ENCODE peak calls at places on chromosomes 13 and 19, in eight cellular contexts. W, L, S, T, C, J, N and I are unnamed samples.

GRCh38 chr13:27375686-27376326 is 48.6 kb upstream of the GTF3A start:
- DNase-seq in W (peak), L (no peak), S (peak), T (peak), C (peak), J (peak), N (peak), I (peak)

GRCh38 chr13:26502826-26503225 is 54.7 kb upstream of the WASF3 start:
- DNase-seq in W (peak), L (no peak), S (peak), T (peak), C (peak), J (no peak), N (no peak), I (no peak)

GRCh38 chr19:29878973-29879654 is 62.9 kb upstream of the URI1 start:
- DNase-seq in W (peak), L (no peak), S (peak), T (no peak), C (peak), J (peak), N (no peak), I (peak)

GRCh38 chr13:71240906-71241305 is 626.1 kb downstream of the DACH1 start:
- DNase-seq in W (no peak), L (no peak), S (no peak), T (no peak), C (no peak), J (no peak), N (no peak), I (no peak)

GRCh38 chr13:27790523-27790922 is 1.8 kb upstream of the GSX1 start:
- DNase-seq in W (no peak), L (no peak), S (no peak), T (no peak), C (no peak), J (no peak), N (no peak), I (no peak)

GRCh38 chr19:6772028-6772865 is at the start of gene VAV1:
- DNase-seq in W (no peak), L (peak), S (peak), T (no peak), C (no peak), J (peak), N (peak), I (peak)

GRCh38 chr19:389246-389934 is 19.6 kb downstream of the C2CD4C start:
- DNase-seq in W (no peak), L (no peak), S (no peak), T (peak), C (no peak), J (no peak), N (no peak), I (no peak)

GRCh38 chr19:48959341-48960239 is 4.9 kb downstream of the BAX start:
- DNase-seq in W (no peak), L (no peak), S (no peak), T (no peak), C (no peak), J (no peak), N (no peak), I (no peak)

GRCh38 chr13:110374644-110375370 is 67.7 kb downstream of the COL4A2 start:
- DNase-seq in W (no peak), L (no peak), S (no peak), T (no peak), C (no peak), J (no peak), N (no peak), I (no peak)

GRCh38 chr13:50732712-50733111 is 110.8 kb downstream of the DLEU7 start:
- DNase-seq in W (peak), L (no peak), S (no peak), T (no peak), C (no peak), J (no peak), N (no peak), I (no peak)

GRCh38 chr13:66992183-66992582 is 238.0 kb downstream of the PCDH9 start:
- DNase-seq in W (peak), L (no peak), S (no peak), T (no peak), C (no peak), J (no peak), N (no peak), I (no peak)

GRCh38 chr19:2754659-2755447 is 15.0 kb upstream of the SLC39A3 start:
- DNase-seq in W (no peak), L (no peak), S (no peak), T (no peak), C (no peak), J (no peak), N (no peak), I (no peak)

GRCh38 chr19:47032171-47032811 is 12.7 kb downstream of the NPAS1 start:
- DNase-seq in W (no peak), L (no peak), S (peak), T (peak), C (no peak), J (peak), N (peak), I (no peak)

GRCh38 chr13:40486518-40487163 is 179.8 kb downstream of the FOXO1 start:
- DNase-seq in W (no peak), L (no peak), S (no peak), T (no peak), C (no peak), J (no peak), N (no peak), I (peak)

GRCh38 chr19:2355168-2356035 is 4.7 kb upstream of the TMPRSS9 start:
- DNase-seq in W (no peak), L (no peak), S (no peak), T (no peak), C (no peak), J (no peak), N (no peak), I (no peak)

GRCh38 chr13:114101325-114101821 is 31.1 kb downstream of the RASA3 start:
- DNase-seq in W (no peak), L (no peak), S (no peak), T (peak), C (no peak), J (no peak), N (no peak), I (peak)

GRCh38 chr13:84844473-84844872 is 954.7 kb downstream of the SLITRK6 start:
- DNase-seq in W (no peak), L (no peak), S (no peak), T (no peak), C (no peak), J (no peak), N (no peak), I (no peak)

GRCh38 chr13:70043685-70044084 is 63.9 kb upstream of the ATXN8OS start:
- DNase-seq in W (no peak), L (no peak), S (no peak), T (no peak), C (no peak), J (no peak), N (no peak), I (no peak)

GRCh38 chr19:45123440-45123850 is 30.5 kb downstream of the PPP1R37 start:
- DNase-seq in W (no peak), L (no peak), S (no peak), T (no peak), C (no peak), J (no peak), N (peak), I (no peak)

GRCh38 chr13:99392126-99392805 is 85.1 kb upstream of the GPR183 start:
- DNase-seq in W (no peak), L (no peak), S (no peak), T (no peak), C (no peak), J (no peak), N (no peak), I (no peak)

GRCh38 chr13:30371649-30372265 is 50.5 kb upstream of the UBE2L5 start:
- DNase-seq in W (peak), L (peak), S (no peak), T (peak), C (no peak), J (no peak), N (peak), I (peak)

GRCh38 chr13:73355134-73355533 is 296.3 kb downstream of the KLF5 start:
- DNase-seq in W (no peak), L (no peak), S (no peak), T (no peak), C (no peak), J (no peak), N (no peak), I (no peak)

GRCh38 chr13:35252536-35253205 is 223.8 kb downstream of the MAB21L1 start:
- DNase-seq in W (no peak), L (no peak), S (no peak), T (no peak), C (no peak), J (no peak), N (no peak), I (no peak)

GRCh38 chr19:29539668-29540067 is 13.9 kb downstream of the VSTM2B start:
- DNase-seq in W (no peak), L (no peak), S (no peak), T (no peak), C (no peak), J (no peak), N (no peak), I (peak)

GRCh38 chr13:107124129-107124718 is 556.3 kb upstream of the ARGLU1 start:
- DNase-seq in W (peak), L (no peak), S (no peak), T (no peak), C (no peak), J (no peak), N (no peak), I (no peak)

GRCh38 chr19:42216653-42217521 is 590 bp downstream of the DEDD2 start:
- DNase-seq in W (peak), L (no peak), S (peak), T (peak), C (no peak), J (peak), N (peak), I (peak)
- TF ChIP-seq POLR2A in W (peak), L (no peak), S (no peak), T (peak), C (no peak), J (no peak), N (no peak), I (no peak)

GRCh38 chr19:5564930-5565329 is 2.8 kb downstream of the TINCR start:
- DNase-seq in W (no peak), L (no peak), S (no peak), T (no peak), C (no peak), J (no peak), N (no peak), I (no peak)

GRCh38 chr19:5571777-5572176 is 4.0 kb upstream of the TINCR start:
- DNase-seq in W (no peak), L (no peak), S (no peak), T (no peak), C (no peak), J (no peak), N (no peak), I (no peak)

GRCh38 chr19:5567971-5568407 is 236 bp upstream of the TINCR start:
- DNase-seq in W (no peak), L (no peak), S (no peak), T (no peak), C (no peak), J (no peak), N (no peak), I (no peak)

GRCh38 chr19:5563941-5564612 is 3.7 kb downstream of the TINCR start:
- DNase-seq in W (peak), L (no peak), S (no peak), T (no peak), C (no peak), J (no peak), N (no peak), I (peak)

DNA sequence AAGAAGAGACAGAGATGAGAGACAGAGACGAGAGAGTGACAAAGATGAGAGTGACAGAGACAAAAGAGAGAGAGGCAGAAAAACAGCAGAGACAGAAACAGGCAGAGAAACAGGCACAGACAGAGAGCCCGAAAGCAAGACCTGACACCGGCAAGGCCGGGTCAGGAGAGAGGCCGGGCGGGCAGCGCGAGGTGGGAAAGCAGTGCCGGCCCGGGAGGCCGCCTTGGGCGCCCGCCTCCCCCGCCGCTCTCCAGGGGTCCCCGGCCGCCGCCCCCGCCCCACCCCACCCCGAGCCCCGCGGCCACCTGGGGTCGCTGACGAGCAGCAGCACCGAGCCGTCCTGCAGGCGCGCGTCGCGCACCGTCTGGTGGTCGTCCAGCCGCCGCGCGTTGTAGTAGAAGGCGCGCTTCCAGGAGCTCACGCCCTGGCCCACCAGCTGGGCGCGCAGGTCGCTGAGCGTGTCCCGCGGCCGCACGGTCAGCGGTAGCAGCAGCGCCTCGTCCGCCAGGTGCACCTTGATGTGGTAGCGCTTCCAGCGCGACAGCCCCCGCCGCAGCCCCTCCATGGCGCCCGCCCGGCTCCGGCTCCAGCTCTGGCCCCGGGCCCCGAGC is at the start of gene TINCR:
- DNase-seq in W (no peak), L (no peak), S (no peak), T (no peak), C (no peak), J (no peak), N (no peak), I (no peak)
- H3K4me3 ChIP-seq in W (peak), L (peak), S (peak), T (no peak), C (no peak), J (no peak), N (peak), I (no peak)

GRCh38 chr19:50893047-50893737 is 18.0 kb downstream of the KLK4 start:
- DNase-seq in W (no peak), L (no peak), S (peak), T (peak), C (no peak), J (peak), N (no peak), I (no peak)
- TF ChIP-seq CTCF in W (no peak), L (no peak), S (no peak), T (no peak), C (no peak), J (peak), N (no peak), I (no peak)

DNA sequence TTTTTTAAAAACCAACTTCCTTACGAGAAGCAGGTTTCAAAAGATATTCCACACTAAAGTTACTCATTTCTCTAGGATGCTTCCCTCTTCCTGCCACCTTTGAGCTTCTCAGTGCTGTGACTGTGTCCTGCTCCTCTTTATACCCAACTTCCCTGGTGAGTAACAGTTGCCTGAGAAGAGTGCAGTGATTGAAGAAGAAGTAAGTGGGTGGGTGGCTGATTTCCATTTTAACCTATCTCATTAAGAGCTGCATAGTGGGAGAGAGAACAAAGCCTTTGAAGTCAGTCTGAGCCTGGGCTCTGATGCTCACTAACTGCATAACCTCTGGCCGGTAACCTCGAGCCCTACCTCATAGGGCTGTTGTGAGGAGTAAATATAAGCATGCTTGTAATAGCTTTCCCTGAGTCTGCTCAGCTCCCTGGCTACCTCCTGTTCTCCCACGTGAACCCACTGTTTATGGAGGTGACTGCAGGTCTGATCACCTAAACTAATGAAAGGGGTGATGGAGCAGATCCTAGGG is 977.3 kb downstream of the UQCRFS1 start:
- DNase-seq in W (no peak), L (no peak), S (no peak), T (no peak), C (no peak), J (no peak), N (no peak), I (no peak)
- TF ChIP-seq POLR2A in W (no peak), L (no peak), S (no peak), T (no peak), C (no peak), J (no peak), N (no peak), I (no peak)